ENCODE peak calls at places on chromosomes 11 and 22, in six cellular contexts. X, I, O, U, R and Z are unnamed samples.

GRCh38 chr11:68282861-68283230 is 11.1 kb upstream of the C11orf24 start:
- DNase-seq in X (no peak), I (no peak), O (no peak), U (no peak), R (no peak), Z (no peak)

GRCh38 chr22:23395476-23396361 is 184.4 kb downstream of the IGLL1 start:
- DNase-seq in X (no peak), I (no peak), O (no peak), U (peak), R (peak), Z (no peak)

GRCh38 chr11:420054-420910 is 5.5 kb upstream of the SIGIRR start:
- DNase-seq in X (no peak), I (no peak), O (no peak), U (peak), R (no peak), Z (no peak)

GRCh38 chr11:365831-366230 is 3.5 kb upstream of the B4GALNT4 start:
- DNase-seq in X (no peak), I (no peak), O (no peak), U (no peak), R (peak), Z (no peak)

GRCh38 chr11:92180664-92181251 is 43.9 kb upstream of the FAT3 start:
- DNase-seq in X (peak), I (no peak), O (no peak), U (no peak), R (no peak), Z (no peak)

GRCh38 chr11:7882860-7883259 is 48.2 kb downstream of the OR10A6 start:
- DNase-seq in X (no peak), I (no peak), O (no peak), U (no peak), R (no peak), Z (no peak)

GRCh38 chr22:38316340-38317236 is 645 bp downstream of the CSNK1E start:
- DNase-seq in X (peak), I (no peak), O (peak), U (peak), R (peak), Z (no peak)

GRCh38 chr11:12319734-12320387 is 57.5 kb upstream of the PARVA start:
- DNase-seq in X (no peak), I (no peak), O (no peak), U (no peak), R (no peak), Z (peak)

GRCh38 chr22:26756675-26757293 is 99.4 kb downstream of the MIAT start:
- DNase-seq in X (peak), I (peak), O (peak), U (peak), R (peak), Z (no peak)

GRCh38 chr22:29060251-29060650 is 1.4 kb downstream of the C22orf31 start:
- DNase-seq in X (no peak), I (no peak), O (no peak), U (no peak), R (no peak), Z (no peak)

GRCh38 chr11:2816517-2816916 is 69.1 kb downstream of the CDKN1C start:
- DNase-seq in X (no peak), I (no peak), O (no peak), U (peak), R (peak), Z (no peak)

GRCh38 chr22:41380993-41381328 is 781 bp upstream of the TEF start:
- DNase-seq in X (peak), I (no peak), O (no peak), U (no peak), R (no peak), Z (peak)

GRCh38 chr22:37242395-37242918 is 1.6 kb downstream of the RAC2 start:
- DNase-seq in X (no peak), I (no peak), O (peak), U (no peak), R (peak), Z (no peak)

GRCh38 chr11:131979364-131979763 is 608.9 kb downstream of the NTM start:
- DNase-seq in X (no peak), I (no peak), O (no peak), U (no peak), R (no peak), Z (no peak)

GRCh38 chr22:43389227-43389836 is 22.5 kb upstream of the MPPED1 start:
- DNase-seq in X (no peak), I (no peak), O (no peak), U (peak), R (no peak), Z (no peak)

GRCh38 chr11:46256540-46257001 is 20.9 kb upstream of the CREB3L1 start:
- DNase-seq in X (no peak), I (peak), O (no peak), U (no peak), R (no peak), Z (no peak)

GRCh38 chr22:44329179-44329796 is 16.5 kb upstream of the SHISAL1 start:
- DNase-seq in X (no peak), I (no peak), O (peak), U (no peak), R (no peak), Z (no peak)

GRCh38 chr11:19279455-19279854 is 38.7 kb upstream of the E2F8 start:
- DNase-seq in X (no peak), I (peak), O (no peak), U (no peak), R (no peak), Z (no peak)
- TF ChIP-seq CTCF in X (no peak), I (peak), O (no peak), U (no peak), R (no peak), Z (no peak)

DNA sequence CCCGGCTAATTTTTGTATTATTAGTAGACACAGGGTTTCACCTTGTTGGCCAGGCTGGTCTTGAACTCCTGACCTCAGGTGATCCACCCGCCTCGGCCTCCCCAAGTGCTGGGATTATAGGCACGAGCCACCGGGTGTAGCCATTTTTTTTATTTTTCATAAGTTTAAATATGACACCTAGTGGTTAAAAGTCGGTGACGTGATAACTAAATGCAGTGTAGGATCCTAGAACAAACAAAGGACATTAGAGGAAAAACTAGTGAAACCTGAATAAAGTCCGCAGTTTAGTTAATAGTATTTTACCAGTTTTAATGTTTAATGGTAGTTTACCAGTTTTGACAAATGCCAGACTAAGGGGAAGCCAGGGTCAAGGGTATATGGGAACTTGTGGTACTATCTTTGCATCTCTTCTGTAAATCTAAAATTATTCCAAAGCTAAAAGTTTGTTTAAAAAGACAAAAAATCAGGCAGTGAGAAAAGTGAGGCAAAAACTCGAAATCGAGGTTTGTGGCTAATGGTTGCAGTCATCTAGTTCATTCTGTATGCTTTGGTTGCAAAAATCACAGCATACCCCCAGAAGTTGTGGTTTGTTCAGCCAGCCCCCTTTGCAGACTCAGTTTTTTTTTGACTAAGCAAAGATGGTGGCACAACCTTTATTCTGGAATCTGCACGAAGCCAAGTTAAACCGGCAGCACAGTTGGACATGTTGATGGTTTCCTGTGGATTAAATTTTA is 29.6 kb downstream of the TOM1 start:
- DNase-seq in X (no peak), I (no peak), O (no peak), U (no peak), R (no peak), Z (no peak)
- TF ChIP-seq CTCF in X (peak), I (no peak), O (no peak), U (no peak), R (no peak), Z (no peak)

GRCh38 chr11:120526241-120526640 is 14.7 kb downstream of the GRIK4 start:
- DNase-seq in X (no peak), I (no peak), O (no peak), U (peak), R (peak), Z (no peak)

GRCh38 chr11:120529214-120529613 is 17.7 kb downstream of the GRIK4 start:
- DNase-seq in X (no peak), I (no peak), O (no peak), U (no peak), R (no peak), Z (no peak)

GRCh38 chr11:120528749-120529148 is 17.2 kb downstream of the GRIK4 start:
- DNase-seq in X (no peak), I (no peak), O (no peak), U (no peak), R (no peak), Z (no peak)

GRCh38 chr11:120525285-120526085 is 13.9 kb downstream of the GRIK4 start:
- DNase-seq in X (no peak), I (no peak), O (no peak), U (peak), R (peak), Z (no peak)

GRCh38 chr11:120527111-120527748 is 15.7 kb downstream of the GRIK4 start:
- DNase-seq in X (no peak), I (peak), O (no peak), U (no peak), R (no peak), Z (no peak)
- TF ChIP-seq CTCF in X (peak), I (peak), O (no peak), U (no peak), R (no peak), Z (peak)

GRCh38 chr11:78150754-78151153 is 11.3 kb upstream of the ALG8 start:
- DNase-seq in X (no peak), I (no peak), O (no peak), U (no peak), R (no peak), Z (no peak)

GRCh38 chr11:78150346-78150745 is 10.9 kb upstream of the ALG8 start:
- DNase-seq in X (no peak), I (no peak), O (no peak), U (no peak), R (no peak), Z (no peak)

GRCh38 chr11:78147807-78148206 is 8.4 kb upstream of the ALG8 start:
- DNase-seq in X (no peak), I (no peak), O (no peak), U (no peak), R (no peak), Z (no peak)

GRCh38 chr11:78151804-78152203 is 12.4 kb upstream of the ALG8 start:
- DNase-seq in X (no peak), I (no peak), O (no peak), U (no peak), R (no peak), Z (no peak)

DNA sequence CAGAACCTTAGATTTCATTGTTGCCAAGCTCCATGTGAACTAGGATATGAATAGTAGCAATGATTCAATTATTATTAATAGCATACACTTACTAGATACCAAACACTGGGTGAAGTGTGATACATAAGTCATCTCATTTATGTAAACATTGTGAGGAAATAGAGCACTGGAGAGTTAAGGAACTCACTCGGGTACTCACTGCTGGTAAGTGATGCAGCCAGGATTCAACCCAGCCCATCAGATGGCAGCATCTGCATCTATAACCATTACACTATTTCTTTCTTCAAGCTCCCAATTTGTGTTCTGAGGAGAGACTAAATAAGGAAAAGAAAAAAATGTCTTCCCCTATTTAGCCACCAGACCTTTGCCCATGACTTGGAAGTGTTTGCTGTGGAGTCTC is 10.2 kb upstream of the ALG8 start:
- DNase-seq in X (peak), I (no peak), O (no peak), U (no peak), R (no peak), Z (peak)
- TF ChIP-seq CTCF in X (peak), I (no peak), O (no peak), U (no peak), R (peak), Z (peak)

GRCh38 chr11:104148074-104148473 is 15.9 kb downstream of the PDGFD start:
- DNase-seq in X (peak), I (no peak), O (no peak), U (no peak), R (no peak), Z (no peak)

GRCh38 chr11:104152941-104153340 is 11.0 kb downstream of the PDGFD start:
- DNase-seq in X (no peak), I (no peak), O (no peak), U (no peak), R (no peak), Z (no peak)

GRCh38 chr11:104148696-104149095 is 15.3 kb downstream of the PDGFD start:
- DNase-seq in X (no peak), I (no peak), O (no peak), U (no peak), R (no peak), Z (no peak)

GRCh38 chr11:104154296-104154695 is 9.7 kb downstream of the PDGFD start:
- DNase-seq in X (no peak), I (no peak), O (no peak), U (no peak), R (no peak), Z (no peak)

GRCh38 chr11:104151404-104152204 is 12.3 kb downstream of the PDGFD start:
- DNase-seq in X (peak), I (no peak), O (no peak), U (no peak), R (no peak), Z (no peak)
- TF ChIP-seq CTCF in X (peak), I (peak), O (no peak), U (peak), R (peak), Z (peak)

DNA sequence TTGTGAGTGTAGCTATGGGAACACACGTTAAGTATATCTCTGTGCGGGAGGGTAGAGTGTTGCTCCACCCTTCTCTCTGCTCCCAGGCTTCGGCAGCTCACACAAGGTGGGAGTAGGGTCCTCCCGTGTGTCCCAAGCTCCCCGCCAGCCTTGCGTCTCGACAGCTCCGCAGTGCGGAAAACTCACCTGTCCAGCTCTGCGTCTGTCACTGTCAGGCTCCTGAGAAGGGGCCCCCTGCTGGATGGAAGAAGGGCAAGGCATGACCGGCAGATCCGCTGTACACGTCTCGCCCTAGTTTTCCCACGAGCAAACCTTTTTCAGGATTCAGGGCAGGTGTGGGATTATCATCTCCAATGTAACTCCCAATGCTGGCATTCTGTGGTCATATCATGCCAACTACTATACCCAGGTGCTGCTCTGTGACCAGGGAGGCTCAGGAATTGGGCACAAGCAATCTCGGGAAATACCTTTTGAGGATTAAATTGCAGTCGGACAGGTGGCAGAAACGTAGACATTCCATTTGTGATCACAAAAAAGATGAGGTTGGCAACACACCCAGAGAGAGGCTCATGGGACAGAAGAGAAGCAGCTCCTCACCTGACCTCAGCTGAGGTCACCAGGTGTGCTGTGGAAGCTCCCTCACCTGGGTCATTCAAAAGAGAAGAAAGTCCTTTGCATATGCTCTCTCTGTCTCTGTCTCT is 314.0 kb upstream of the B3GAT1 start:
- DNase-seq in X (no peak), I (peak), O (no peak), U (peak), R (no peak), Z (no peak)
- TF ChIP-seq CTCF in X (peak), I (peak), O (no peak), U (peak), R (peak), Z (no peak)

GRCh38 chr11:74877132-74877531 is 71.8 kb downstream of the XRRA1 start:
- DNase-seq in X (peak), I (no peak), O (no peak), U (no peak), R (no peak), Z (no peak)
- TF ChIP-seq CTCF in X (peak), I (peak), O (no peak), U (peak), R (peak), Z (peak)

GRCh38 chr11:115383431-115383830 is 120.8 kb downstream of the CADM1 start:
- DNase-seq in X (no peak), I (no peak), O (no peak), U (no peak), R (no peak), Z (no peak)

GRCh38 chr11:115377882-115378296 is 126.3 kb downstream of the CADM1 start:
- DNase-seq in X (no peak), I (no peak), O (no peak), U (no peak), R (no peak), Z (no peak)

GRCh38 chr11:115384236-115384635 is 120.0 kb downstream of the CADM1 start:
- DNase-seq in X (no peak), I (no peak), O (no peak), U (no peak), R (no peak), Z (no peak)

GRCh38 chr11:115385211-115385610 is 119.0 kb downstream of the CADM1 start:
- DNase-seq in X (no peak), I (no peak), O (no peak), U (no peak), R (no peak), Z (no peak)

DNA sequence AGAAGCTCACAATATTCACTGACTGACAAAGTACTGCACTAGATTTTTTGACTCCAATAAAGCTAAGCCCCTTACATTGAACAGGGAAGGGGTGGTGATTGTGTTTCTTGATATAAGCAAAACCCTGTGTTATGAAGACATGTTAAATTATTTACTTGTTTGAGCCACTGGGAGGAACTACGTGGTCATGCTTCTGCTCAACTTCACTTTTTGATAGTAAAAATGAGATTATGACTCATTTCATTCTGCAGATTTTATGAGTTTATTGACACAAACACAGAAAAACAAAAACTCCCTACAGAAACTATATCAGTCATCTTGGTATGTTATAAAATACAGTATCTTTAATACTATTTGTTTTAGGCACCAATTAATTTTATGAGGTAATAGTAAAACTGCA is 124.7 kb downstream of the CADM1 start:
- DNase-seq in X (no peak), I (no peak), O (peak), U (no peak), R (no peak), Z (no peak)
- TF ChIP-seq CTCF in X (no peak), I (no peak), O (no peak), U (no peak), R (no peak), Z (no peak)

GRCh38 chr11:34585870-34586654 is 34.8 kb upstream of the EHF start:
- DNase-seq in X (peak), I (no peak), O (peak), U (no peak), R (no peak), Z (peak)
- TF ChIP-seq CTCF in X (peak), I (peak), O (no peak), U (peak), R (peak), Z (peak)